ENCODE peak calls at places on chromosomes 5 and 9, in six cellular contexts. One of them, this sample, is unnamed.

GRCh38 chr9:130518198-130518597 is 61.2 kb upstream of the FUBP3 start:
- DNase-seq in upper lobe of left lung: no peak
- DNase-seq in H54: no peak
- DNase-seq in lower leg skin: no peak
- DNase-seq in IMR-90: no peak
- DNase-seq in HepG2: no peak
- DNase-seq in this sample: no peak

GRCh38 chr5:149837680-149838269 is 106.8 kb downstream of the PDE6A start:
- DNase-seq in upper lobe of left lung: peak
- DNase-seq in H54: peak
- DNase-seq in lower leg skin: no peak
- DNase-seq in IMR-90: peak
- DNase-seq in HepG2: peak
- DNase-seq in this sample: peak

GRCh38 chr9:96141666-96142065 is 160.3 kb downstream of the HSD17B3 start:
- DNase-seq in upper lobe of left lung: no peak
- DNase-seq in H54: no peak
- DNase-seq in lower leg skin: peak
- DNase-seq in IMR-90: peak
- DNase-seq in HepG2: no peak
- DNase-seq in this sample: no peak

GRCh38 chr5:139708877-139709586 is 60.9 kb downstream of the CXXC5 start:
- DNase-seq in upper lobe of left lung: no peak
- DNase-seq in H54: peak
- DNase-seq in lower leg skin: no peak
- DNase-seq in IMR-90: peak
- DNase-seq in HepG2: peak
- DNase-seq in this sample: peak

GRCh38 chr5:21154526-21154925 is 1166.5 kb upstream of the CDH18 start:
- DNase-seq in upper lobe of left lung: no peak
- DNase-seq in H54: no peak
- DNase-seq in lower leg skin: no peak
- DNase-seq in IMR-90: no peak
- DNase-seq in HepG2: no peak
- DNase-seq in this sample: no peak

GRCh38 chr5:120517607-120518252 is 53.6 kb downstream of the PRR16 start:
- DNase-seq in upper lobe of left lung: no peak
- DNase-seq in H54: no peak
- DNase-seq in lower leg skin: no peak
- DNase-seq in IMR-90: no peak
- DNase-seq in HepG2: no peak
- DNase-seq in this sample: no peak

GRCh38 chr5:26482817-26483375 is 555.5 kb downstream of the CDH9 start:
- DNase-seq in upper lobe of left lung: no peak
- DNase-seq in H54: peak
- DNase-seq in lower leg skin: no peak
- DNase-seq in IMR-90: no peak
- DNase-seq in HepG2: peak
- DNase-seq in this sample: no peak

GRCh38 chr9:129139233-129139992 is 28.2 kb downstream of the PTPA start:
- DNase-seq in upper lobe of left lung: peak
- DNase-seq in H54: peak
- DNase-seq in lower leg skin: peak
- DNase-seq in IMR-90: peak
- DNase-seq in HepG2: peak
- DNase-seq in this sample: peak

GRCh38 chr5:14581891-14582796 is 552 bp downstream of the OTULINL start:
- DNase-seq in upper lobe of left lung: peak
- DNase-seq in H54: no peak
- DNase-seq in lower leg skin: peak
- DNase-seq in IMR-90: no peak
- DNase-seq in HepG2: no peak
- DNase-seq in this sample: peak

GRCh38 chr9:76787677-76788076 is 23.4 kb downstream of the PCA3 start:
- DNase-seq in upper lobe of left lung: no peak
- DNase-seq in H54: no peak
- DNase-seq in lower leg skin: no peak
- DNase-seq in IMR-90: no peak
- DNase-seq in HepG2: no peak
- DNase-seq in this sample: no peak

GRCh38 chr9:84315278-84315877 is 25.2 kb downstream of the SLC28A3 start:
- DNase-seq in upper lobe of left lung: peak
- DNase-seq in H54: peak
- DNase-seq in lower leg skin: no peak
- DNase-seq in IMR-90: peak
- DNase-seq in HepG2: peak
- DNase-seq in this sample: peak

GRCh38 chr9:27351438-27351837 is 54.5 kb upstream of the EQTN start:
- DNase-seq in upper lobe of left lung: no peak
- DNase-seq in H54: no peak
- DNase-seq in lower leg skin: no peak
- DNase-seq in IMR-90: no peak
- DNase-seq in HepG2: no peak
- DNase-seq in this sample: peak

GRCh38 chr9:111961011-111961410 is 64.4 kb downstream of the UGCG start:
- DNase-seq in upper lobe of left lung: no peak
- DNase-seq in H54: no peak
- DNase-seq in lower leg skin: no peak
- DNase-seq in IMR-90: peak
- DNase-seq in HepG2: no peak
- DNase-seq in this sample: no peak

GRCh38 chr5:125064610-125065009 is 318.2 kb upstream of the ZNF608 start:
- DNase-seq in upper lobe of left lung: no peak
- DNase-seq in H54: no peak
- DNase-seq in lower leg skin: no peak
- DNase-seq in IMR-90: no peak
- DNase-seq in HepG2: no peak
- DNase-seq in this sample: no peak

GRCh38 chr9:24545285-24545684 is 412 bp downstream of the IZUMO3 start:
- DNase-seq in upper lobe of left lung: no peak
- DNase-seq in H54: no peak
- DNase-seq in lower leg skin: no peak
- DNase-seq in IMR-90: no peak
- DNase-seq in HepG2: no peak
- DNase-seq in this sample: no peak

GRCh38 chr9:89661956-89662717 is 57.3 kb downstream of the GADD45G start:
- DNase-seq in upper lobe of left lung: peak
- DNase-seq in H54: peak
- DNase-seq in lower leg skin: peak
- DNase-seq in IMR-90: peak
- DNase-seq in HepG2: peak
- DNase-seq in this sample: peak

GRCh38 chr5:97624861-97625260 is 441.8 kb upstream of the RIOK2 start:
- DNase-seq in upper lobe of left lung: no peak
- DNase-seq in H54: no peak
- DNase-seq in lower leg skin: no peak
- DNase-seq in IMR-90: peak
- DNase-seq in HepG2: no peak
- DNase-seq in this sample: no peak

GRCh38 chr5:80191397-80191796 is 64.5 kb downstream of the SERINC5 start:
- DNase-seq in upper lobe of left lung: no peak
- DNase-seq in H54: no peak
- DNase-seq in lower leg skin: no peak
- DNase-seq in IMR-90: no peak
- DNase-seq in HepG2: no peak
- DNase-seq in this sample: no peak

GRCh38 chr9:79263666-79264460 is 307.9 kb upstream of the TLE4 start:
- DNase-seq in upper lobe of left lung: no peak
- DNase-seq in H54: peak
- DNase-seq in lower leg skin: no peak
- DNase-seq in IMR-90: peak
- DNase-seq in HepG2: no peak
- DNase-seq in this sample: no peak

GRCh38 chr5:61254969-61255555 is 77.0 kb upstream of the ZSWIM6 start:
- DNase-seq in upper lobe of left lung: no peak
- DNase-seq in H54: no peak
- DNase-seq in lower leg skin: no peak
- DNase-seq in IMR-90: no peak
- DNase-seq in HepG2: no peak
- DNase-seq in this sample: no peak

GRCh38 chr5:57843016-57843402 is 360.4 kb upstream of the ACTBL2 start:
- DNase-seq in upper lobe of left lung: no peak
- DNase-seq in H54: no peak
- DNase-seq in lower leg skin: no peak
- DNase-seq in IMR-90: no peak
- DNase-seq in HepG2: no peak
- DNase-seq in this sample: no peak

GRCh38 chr9:9881692-9882091 is 731.1 kb downstream of the PTPRD start:
- DNase-seq in upper lobe of left lung: no peak
- DNase-seq in H54: no peak
- DNase-seq in lower leg skin: no peak
- DNase-seq in IMR-90: no peak
- DNase-seq in HepG2: no peak
- DNase-seq in this sample: no peak

GRCh38 chr5:135999396-136000139 is 29.2 kb upstream of the TGFBI start:
- DNase-seq in upper lobe of left lung: peak
- DNase-seq in H54: no peak
- DNase-seq in lower leg skin: no peak
- DNase-seq in IMR-90: peak
- DNase-seq in HepG2: no peak
- DNase-seq in this sample: no peak

GRCh38 chr5:523658-524441 is 399 bp downstream of the SLC9A3 start:
- DNase-seq in upper lobe of left lung: no peak
- DNase-seq in H54: no peak
- DNase-seq in lower leg skin: no peak
- DNase-seq in IMR-90: no peak
- DNase-seq in HepG2: no peak
- DNase-seq in this sample: no peak

GRCh38 chr9:2059131-2059929 is 44.2 kb downstream of the SMARCA2 start:
- DNase-seq in upper lobe of left lung: no peak
- DNase-seq in H54: no peak
- DNase-seq in lower leg skin: no peak
- DNase-seq in IMR-90: no peak
- DNase-seq in HepG2: no peak
- DNase-seq in this sample: no peak

GRCh38 chr5:83387041-83387440 is 84.5 kb upstream of the VCAN start:
- DNase-seq in upper lobe of left lung: no peak
- DNase-seq in H54: no peak
- DNase-seq in lower leg skin: no peak
- DNase-seq in IMR-90: peak
- DNase-seq in HepG2: no peak
- DNase-seq in this sample: no peak

DNA sequence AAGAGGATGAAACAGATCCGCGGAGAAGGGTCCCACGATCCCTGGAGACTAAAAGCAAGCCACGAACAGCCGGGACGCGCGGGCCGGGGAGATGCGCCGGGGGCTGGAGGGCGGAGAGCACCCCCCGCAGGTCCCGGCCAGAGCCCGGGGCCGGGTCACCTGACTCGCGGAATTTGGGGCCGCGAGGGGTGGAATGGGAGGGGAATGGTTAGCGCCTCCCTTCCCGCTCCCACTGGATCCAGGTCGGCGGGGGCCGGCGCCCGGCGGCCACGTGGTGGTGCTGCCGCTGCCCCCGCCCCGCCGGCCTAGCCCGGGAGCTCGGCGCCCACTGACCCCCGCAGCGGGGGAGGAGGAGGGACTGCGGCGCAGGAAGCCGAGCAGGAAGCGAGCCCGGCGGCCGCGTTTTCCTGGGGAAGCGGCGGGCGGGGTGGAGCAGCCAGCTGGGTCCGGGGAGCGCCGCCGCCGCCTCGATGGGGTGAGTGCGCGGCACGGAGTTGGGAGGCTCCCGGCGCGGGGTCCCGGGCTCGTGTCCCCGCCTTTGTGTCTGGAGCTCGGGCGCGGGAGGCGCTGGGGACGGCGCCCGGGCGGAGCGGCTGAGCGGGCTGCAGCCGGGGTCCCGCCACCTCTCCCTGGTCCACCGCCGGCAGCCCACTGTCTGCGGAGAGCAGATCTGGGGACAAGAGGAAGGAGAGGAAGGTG is at the start of gene RAI14:
- DNase-seq in upper lobe of left lung: peak
- DNase-seq in H54: peak
- DNase-seq in lower leg skin: peak
- DNase-seq in IMR-90: peak
- DNase-seq in HepG2: peak
- DNase-seq in this sample: peak
- TF ChIP-seq POLR2A in upper lobe of left lung: no peak
- TF ChIP-seq POLR2A in H54: peak
- TF ChIP-seq POLR2A in lower leg skin: no peak
- TF ChIP-seq POLR2A in IMR-90: peak
- TF ChIP-seq POLR2A in HepG2: no peak
- TF ChIP-seq POLR2A in this sample: no peak

DNA sequence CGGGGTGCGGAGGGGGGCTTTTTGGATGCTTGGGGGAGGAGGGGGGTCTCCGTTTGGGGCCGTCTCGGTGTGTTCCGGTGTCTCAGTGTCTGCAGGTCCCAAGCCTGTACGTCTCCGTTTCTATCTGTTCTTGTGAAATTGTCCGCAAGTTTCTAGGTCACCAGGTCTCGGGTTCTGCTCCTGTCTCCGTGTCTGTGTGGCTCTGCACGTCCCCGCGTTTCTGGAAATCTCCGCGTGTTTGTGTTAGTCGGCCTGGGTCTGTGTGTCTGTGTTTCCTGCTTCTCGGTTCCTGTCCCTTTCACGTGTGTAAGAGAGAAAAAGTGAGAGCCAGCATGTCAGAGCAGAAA is 947 bp downstream of the COL27A1 start:
- DNase-seq in upper lobe of left lung: no peak
- DNase-seq in H54: no peak
- DNase-seq in lower leg skin: no peak
- DNase-seq in IMR-90: no peak
- DNase-seq in HepG2: no peak
- DNase-seq in this sample: no peak
- TF ChIP-seq POLR2A in upper lobe of left lung: no peak
- TF ChIP-seq POLR2A in H54: no peak
- TF ChIP-seq POLR2A in lower leg skin: no peak
- TF ChIP-seq POLR2A in IMR-90: no peak
- TF ChIP-seq POLR2A in HepG2: no peak
- TF ChIP-seq POLR2A in this sample: no peak

GRCh38 chr9:108933641-108934322 is at the start of gene ELP1:
- DNase-seq in upper lobe of left lung: peak
- DNase-seq in H54: peak
- DNase-seq in lower leg skin: peak
- DNase-seq in IMR-90: peak
- DNase-seq in HepG2: peak
- DNase-seq in this sample: peak
- TF ChIP-seq POLR2A in upper lobe of left lung: no peak
- TF ChIP-seq POLR2A in H54: peak
- TF ChIP-seq POLR2A in lower leg skin: no peak
- TF ChIP-seq POLR2A in IMR-90: peak
- TF ChIP-seq POLR2A in HepG2: peak
- TF ChIP-seq POLR2A in this sample: peak

GRCh38 chr9:132647806-132648205 is 22.0 kb downstream of the DDX31 start:
- DNase-seq in upper lobe of left lung: no peak
- DNase-seq in H54: no peak
- DNase-seq in lower leg skin: no peak
- DNase-seq in IMR-90: peak
- DNase-seq in HepG2: no peak
- DNase-seq in this sample: no peak

GRCh38 chr9:132648685-132649084 is 21.1 kb downstream of the DDX31 start:
- DNase-seq in upper lobe of left lung: no peak
- DNase-seq in H54: no peak
- DNase-seq in lower leg skin: no peak
- DNase-seq in IMR-90: no peak
- DNase-seq in HepG2: no peak
- DNase-seq in this sample: no peak

GRCh38 chr9:132648283-132648682 is 21.5 kb downstream of the DDX31 start:
- DNase-seq in upper lobe of left lung: no peak
- DNase-seq in H54: no peak
- DNase-seq in lower leg skin: no peak
- DNase-seq in IMR-90: no peak
- DNase-seq in HepG2: no peak
- DNase-seq in this sample: no peak

GRCh38 chr9:132646726-132647125 is 23.1 kb downstream of the DDX31 start:
- DNase-seq in upper lobe of left lung: no peak
- DNase-seq in H54: no peak
- DNase-seq in lower leg skin: peak
- DNase-seq in IMR-90: peak
- DNase-seq in HepG2: no peak
- DNase-seq in this sample: no peak

GRCh38 chr9:132647355-132647754 is 22.4 kb downstream of the DDX31 start:
- DNase-seq in upper lobe of left lung: no peak
- DNase-seq in H54: peak
- DNase-seq in lower leg skin: no peak
- DNase-seq in IMR-90: peak
- DNase-seq in HepG2: no peak
- DNase-seq in this sample: no peak
- TF ChIP-seq POLR2A in upper lobe of left lung: no peak
- TF ChIP-seq POLR2A in H54: no peak
- TF ChIP-seq POLR2A in lower leg skin: no peak
- TF ChIP-seq POLR2A in IMR-90: no peak
- TF ChIP-seq POLR2A in HepG2: no peak
- TF ChIP-seq POLR2A in this sample: no peak

This sample was measured in erythroblast.